ENCODE peak calls at places on chromosomes 2 and 18, in nine cellular contexts. T is activated T-helper 1 cell treated with anti-CD3 and anti-CD28 coated beads, Interleukin-2, amount 50 U/mL, for 16 hours; N is psoas muscle; Y is substantia nigra; D is NCI-H1092; K is HT1080; I is HFF-Myc; M is cardiac fibroblast; X is NCI-H2171 treated with DMSO at 0.1 percent for 48 hours. V is an unnamed sample.

GRCh38 chr2:20514596-20515269 is 67.9 kb downstream of the RHOB start:
- DNase-seq in T (no peak), N (peak; percentile 71), Y (no peak), D (no peak), K (peak; percentile 97), I (peak; percentile 70), M (peak; percentile 98), X (no peak), V (no peak)

GRCh38 chr2:38076250-38076709 is 329 bp upstream of the CYP1B1 start:
- DNase-seq in T (no peak), N (peak; percentile 78), Y (no peak), D (no peak), K (no peak), I (peak; percentile 62), M (peak; percentile 88), X (peak; percentile 72), V (no peak)

GRCh38 chr2:105584437-105585010 is 160.2 kb upstream of the NCK2 start:
- DNase-seq in T (no peak), N (no peak), Y (no peak), D (no peak), K (peak; percentile 30), I (no peak), M (no peak), X (no peak), V (no peak)

GRCh38 chr2:191635333-191636234 is 42.4 kb upstream of the NABP1 start:
- DNase-seq in T (no peak), N (no peak), Y (no peak), D (no peak), K (peak; percentile 85), I (no peak), M (peak; percentile 87), X (no peak), V (no peak)

GRCh38 chr2:70214958-70215357 is 24.1 kb upstream of the C2orf42 start:
- DNase-seq in T (no peak), N (no peak), Y (no peak), D (no peak), K (no peak), I (no peak), M (peak; percentile 69), X (no peak), V (no peak)

GRCh38 chr18:63062246-63062645 is 257.3 kb downstream of the BCL2 start:
- DNase-seq in T (no peak), N (no peak), Y (no peak), D (no peak), K (no peak), I (no peak), M (no peak), X (no peak), V (no peak)

GRCh38 chr18:78875268-78875997 is 104.2 kb upstream of the SALL3 start:
- DNase-seq in T (no peak), N (no peak), Y (peak; percentile 8), D (no peak), K (peak; percentile 12), I (no peak), M (peak; percentile 12), X (peak; percentile 0), V (peak; percentile 45)

GRCh38 chr2:108917078-108917440 is 72.0 kb downstream of the EDAR start:
- DNase-seq in T (no peak), N (no peak), Y (peak; percentile 24), D (no peak), K (no peak), I (no peak), M (peak; percentile 19), X (no peak), V (no peak)

GRCh38 chr2:126970583-126970982 is 71.9 kb downstream of the TEX51 start:
- DNase-seq in T (no peak), N (no peak), Y (no peak), D (no peak), K (no peak), I (no peak), M (no peak), X (no peak), V (no peak)

GRCh38 chr18:9683418-9684396 is 24.4 kb upstream of the RAB31 start:
- DNase-seq in T (no peak), N (no peak), Y (peak; percentile 26), D (no peak), K (peak; percentile 71), I (peak; percentile 59), M (peak; percentile 88), X (no peak), V (no peak)

GRCh38 chr2:92073815-92074548 is 2797.2 kb upstream of the TEKT4 start:
- DNase-seq in T (no peak), N (no peak), Y (no peak), D (no peak), K (no peak), I (no peak), M (no peak), X (no peak), V (no peak)

GRCh38 chr18:58997811-58998337 is 133.2 kb downstream of the ZNF532 start:
- DNase-seq in T (no peak), N (no peak), Y (no peak), D (no peak), K (peak; percentile 83), I (peak; percentile 78), M (peak; percentile 93), X (no peak), V (no peak)

GRCh38 chr2:203873921-203874631 is 6.5 kb downstream of the CTLA4 start:
- DNase-seq in T (no peak), N (no peak), Y (no peak), D (no peak), K (no peak), I (no peak), M (no peak), X (no peak), V (no peak)

GRCh38 chr18:29418136-29418535 is 1241.2 kb upstream of the CDH2 start:
- DNase-seq in T (no peak), N (no peak), Y (no peak), D (no peak), K (peak; percentile 61), I (peak; percentile 19), M (peak; percentile 87), X (no peak), V (no peak)

GRCh38 chr2:208064220-208064951 is 39.1 kb upstream of the PLEKHM3 start:
- DNase-seq in T (no peak), N (no peak), Y (no peak), D (no peak), K (peak; percentile 92), I (peak; percentile 80), M (peak; percentile 89), X (no peak), V (no peak)

GRCh38 chr2:25347205-25347815 is 5.6 kb upstream of the DNMT3A start:
- DNase-seq in T (no peak), N (no peak), Y (no peak), D (no peak), K (peak; percentile 73), I (no peak), M (peak; percentile 33), X (no peak), V (no peak)

GRCh38 chr18:47251289-47252120 is at the start of gene SKOR2:
- DNase-seq in T (no peak), N (no peak), Y (no peak), D (no peak), K (peak; percentile 32), I (no peak), M (no peak), X (no peak), V (no peak)

GRCh38 chr2:241641631-241642030 is 4.1 kb downstream of the ATG4B start:
- DNase-seq in T (no peak), N (no peak), Y (no peak), D (no peak), K (no peak), I (no peak), M (no peak), X (no peak), V (no peak)

GRCh38 chr2:222057249-222058073 is 241.3 kb downstream of the PAX3 start:
- DNase-seq in T (no peak), N (no peak), Y (no peak), D (no peak), K (no peak), I (no peak), M (peak; percentile 16), X (peak; percentile 51), V (no peak)

GRCh38 chr2:189298038-189298437 is 118.5 kb upstream of the COL5A2 start:
- DNase-seq in T (no peak), N (no peak), Y (no peak), D (no peak), K (no peak), I (no peak), M (peak; percentile 52), X (no peak), V (no peak)

GRCh38 chr2:203400805-203401585 is 72.8 kb downstream of the ABI2 start:
- DNase-seq in T (no peak), N (no peak), Y (no peak), D (no peak), K (peak; percentile 61), I (no peak), M (peak; percentile 48), X (no peak), V (no peak)

GRCh38 chr18:70781860-70782453 is 493.1 kb downstream of the SOCS6 start:
- DNase-seq in T (peak; percentile 16), N (no peak), Y (peak; percentile 36), D (peak; percentile 78), K (peak; percentile 50), I (no peak), M (peak; percentile 60), X (peak; percentile 13), V (peak; percentile 13)

V was measured in hypothalamus.